ENCODE peak calls at places on chromosome 9, in ten cellular contexts. One of them, this sample, is unnamed.

GRCh38 chr9:2411459-2412215 is 209.9 kb upstream of the VLDLR start:
- DNase-seq in mucosa of descending colon: no peak
- DNase-seq in adrenal gland: no peak
- DNase-seq in OCI-LY7: no peak
- DNase-seq in HCT116: no peak
- DNase-seq in AG04450: no peak
- DNase-seq in ovary: no peak
- DNase-seq in dorsolateral prefrontal cortex: no peak
- DNase-seq in adipocyte: peak; percentile 38
- DNase-seq in coronary artery: no peak
- DNase-seq in this sample: peak; percentile 37

GRCh38 chr9:15274425-15274824 is 32.6 kb downstream of the TTC39B start:
- DNase-seq in HCT116: no peak
- DNase-seq in ovary: no peak
- DNase-seq in AG04450: no peak
- DNase-seq in dorsolateral prefrontal cortex: no peak
- DNase-seq in adrenal gland: no peak
- DNase-seq in mucosa of descending colon: no peak
- DNase-seq in adipocyte: no peak
- DNase-seq in coronary artery: no peak
- DNase-seq in OCI-LY7: no peak
- DNase-seq in this sample: no peak

GRCh38 chr9:15293727-15294405 is 13.2 kb downstream of the TTC39B start:
- DNase-seq in OCI-LY7: no peak
- DNase-seq in coronary artery: no peak
- DNase-seq in dorsolateral prefrontal cortex: no peak
- DNase-seq in adrenal gland: no peak
- DNase-seq in AG04450: no peak
- DNase-seq in adipocyte: no peak
- DNase-seq in ovary: no peak
- DNase-seq in HCT116: no peak
- DNase-seq in mucosa of descending colon: no peak
- DNase-seq in this sample: no peak

GRCh38 chr9:26326473-26327044 is 566.0 kb downstream of the CAAP1 start:
- DNase-seq in mucosa of descending colon: no peak
- DNase-seq in dorsolateral prefrontal cortex: no peak
- DNase-seq in OCI-LY7: peak; percentile 52
- DNase-seq in adrenal gland: peak; percentile 49
- DNase-seq in ovary: no peak
- DNase-seq in coronary artery: no peak
- DNase-seq in adipocyte: peak; percentile 87
- DNase-seq in HCT116: peak; percentile 15
- DNase-seq in AG04450: peak; percentile 50
- DNase-seq in this sample: peak; percentile 88

GRCh38 chr9:87479801-87480201 is 17.9 kb upstream of the DAPK1 start:
- DNase-seq in HCT116: no peak
- DNase-seq in adrenal gland: peak; percentile 43
- DNase-seq in coronary artery: no peak
- DNase-seq in mucosa of descending colon: peak; percentile 28
- DNase-seq in ovary: no peak
- DNase-seq in OCI-LY7: peak; percentile 77
- DNase-seq in adipocyte: no peak
- DNase-seq in AG04450: no peak
- DNase-seq in dorsolateral prefrontal cortex: no peak
- DNase-seq in this sample: peak; percentile 8

GRCh38 chr9:71690058-71690691 is 78.1 kb downstream of the CEMIP2 start:
- DNase-seq in coronary artery: no peak
- DNase-seq in adipocyte: peak; percentile 43
- DNase-seq in ovary: no peak
- DNase-seq in HCT116: no peak
- DNase-seq in dorsolateral prefrontal cortex: no peak
- DNase-seq in AG04450: no peak
- DNase-seq in adrenal gland: no peak
- DNase-seq in mucosa of descending colon: no peak
- DNase-seq in OCI-LY7: no peak
- DNase-seq in this sample: peak; percentile 23

GRCh38 chr9:134641989-134642384 is 384 bp downstream of the COL5A1 start:
- DNase-seq in mucosa of descending colon: no peak
- DNase-seq in coronary artery: no peak
- DNase-seq in adrenal gland: no peak
- DNase-seq in AG04450: no peak
- DNase-seq in ovary: no peak
- DNase-seq in adipocyte: no peak
- DNase-seq in HCT116: no peak
- DNase-seq in dorsolateral prefrontal cortex: no peak
- DNase-seq in OCI-LY7: no peak
- DNase-seq in this sample: no peak

GRCh38 chr9:32589083-32589713 is 16.2 kb upstream of the NDUFB6 start:
- DNase-seq in AG04450: peak; percentile 8
- DNase-seq in adrenal gland: no peak
- DNase-seq in mucosa of descending colon: no peak
- DNase-seq in OCI-LY7: peak; percentile 73
- DNase-seq in HCT116: peak; percentile 38
- DNase-seq in ovary: no peak
- DNase-seq in dorsolateral prefrontal cortex: no peak
- DNase-seq in adipocyte: peak; percentile 74
- DNase-seq in coronary artery: no peak
- DNase-seq in this sample: peak; percentile 78

GRCh38 chr9:38043931-38044623 is 24.9 kb downstream of the SHB start:
- DNase-seq in dorsolateral prefrontal cortex: no peak
- DNase-seq in adipocyte: no peak
- DNase-seq in mucosa of descending colon: no peak
- DNase-seq in coronary artery: no peak
- DNase-seq in HCT116: no peak
- DNase-seq in adrenal gland: peak; percentile 32
- DNase-seq in AG04450: no peak
- DNase-seq in ovary: no peak
- DNase-seq in OCI-LY7: no peak
- DNase-seq in this sample: no peak

GRCh38 chr9:130963337-130963908 is 24.4 kb upstream of the FIBCD1 start:
- DNase-seq in HCT116: no peak
- DNase-seq in adipocyte: no peak
- DNase-seq in mucosa of descending colon: no peak
- DNase-seq in AG04450: no peak
- DNase-seq in ovary: no peak
- DNase-seq in adrenal gland: no peak
- DNase-seq in OCI-LY7: no peak
- DNase-seq in dorsolateral prefrontal cortex: no peak
- DNase-seq in coronary artery: no peak
- DNase-seq in this sample: no peak

GRCh38 chr9:118295413-118295812 is 591.2 kb downstream of the TLR4 start:
- DNase-seq in coronary artery: no peak
- DNase-seq in AG04450: no peak
- DNase-seq in adipocyte: no peak
- DNase-seq in adrenal gland: no peak
- DNase-seq in dorsolateral prefrontal cortex: no peak
- DNase-seq in mucosa of descending colon: no peak
- DNase-seq in ovary: no peak
- DNase-seq in OCI-LY7: no peak
- DNase-seq in HCT116: no peak
- DNase-seq in this sample: no peak

GRCh38 chr9:13427587-13427986 is 148.1 kb upstream of the MPDZ start:
- DNase-seq in dorsolateral prefrontal cortex: no peak
- DNase-seq in OCI-LY7: peak; percentile 57
- DNase-seq in adipocyte: peak; percentile 76
- DNase-seq in mucosa of descending colon: no peak
- DNase-seq in AG04450: peak; percentile 15
- DNase-seq in coronary artery: no peak
- DNase-seq in adrenal gland: no peak
- DNase-seq in HCT116: no peak
- DNase-seq in ovary: no peak
- DNase-seq in this sample: peak; percentile 86

GRCh38 chr9:13430717-13431116 is 151.2 kb upstream of the MPDZ start:
- DNase-seq in adipocyte: no peak
- DNase-seq in HCT116: no peak
- DNase-seq in coronary artery: no peak
- DNase-seq in mucosa of descending colon: no peak
- DNase-seq in AG04450: no peak
- DNase-seq in OCI-LY7: no peak
- DNase-seq in adrenal gland: no peak
- DNase-seq in dorsolateral prefrontal cortex: no peak
- DNase-seq in ovary: no peak
- DNase-seq in this sample: no peak

GRCh38 chr9:13432914-13433313 is 153.4 kb upstream of the MPDZ start:
- DNase-seq in HCT116: no peak
- DNase-seq in ovary: no peak
- DNase-seq in adrenal gland: no peak
- DNase-seq in OCI-LY7: no peak
- DNase-seq in AG04450: no peak
- DNase-seq in coronary artery: no peak
- DNase-seq in adipocyte: no peak
- DNase-seq in dorsolateral prefrontal cortex: no peak
- DNase-seq in mucosa of descending colon: no peak
- DNase-seq in this sample: peak; percentile 76

GRCh38 chr9:13429271-13429670 is 149.8 kb upstream of the MPDZ start:
- DNase-seq in HCT116: no peak
- DNase-seq in mucosa of descending colon: no peak
- DNase-seq in OCI-LY7: no peak
- DNase-seq in adipocyte: no peak
- DNase-seq in coronary artery: no peak
- DNase-seq in dorsolateral prefrontal cortex: no peak
- DNase-seq in ovary: no peak
- DNase-seq in AG04450: no peak
- DNase-seq in adrenal gland: no peak
- DNase-seq in this sample: no peak

DNA sequence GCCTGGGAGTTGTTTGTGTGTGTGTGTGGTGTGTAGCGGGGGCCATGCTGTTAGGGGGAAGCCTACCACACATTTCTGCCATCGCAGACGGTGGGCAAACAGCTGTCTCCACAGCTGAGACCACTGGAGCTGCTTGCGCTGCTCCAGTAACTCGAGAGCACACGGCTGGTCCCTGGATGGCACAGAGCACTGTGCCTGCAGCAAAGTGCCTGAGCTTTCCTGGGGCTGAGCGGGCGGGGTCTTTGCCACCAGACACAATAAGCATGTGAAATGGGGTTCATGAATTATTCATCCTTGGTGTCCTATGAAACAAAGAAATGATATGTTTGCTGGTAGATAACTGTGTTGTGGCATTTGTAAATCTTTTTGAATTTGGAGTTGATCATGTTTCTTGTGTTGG is 151.6 kb upstream of the MPDZ start:
- DNase-seq in AG04450: no peak
- DNase-seq in OCI-LY7: no peak
- DNase-seq in coronary artery: no peak
- DNase-seq in adipocyte: no peak
- DNase-seq in mucosa of descending colon: no peak
- DNase-seq in adrenal gland: no peak
- DNase-seq in HCT116: no peak
- DNase-seq in dorsolateral prefrontal cortex: peak; percentile 59
- DNase-seq in ovary: no peak
- DNase-seq in this sample: no peak
- H3K4me3 ChIP-seq in AG04450: no peak overlapping the region
- H3K4me3 ChIP-seq in OCI-LY7: no peak overlapping the region
- H3K4me3 ChIP-seq in coronary artery: no peak overlapping the region
- H3K4me3 ChIP-seq in adipocyte: no peak overlapping the region
- H3K4me3 ChIP-seq in mucosa of descending colon: no peak overlapping the region
- H3K4me3 ChIP-seq in adrenal gland: no peak overlapping the region
- H3K4me3 ChIP-seq in HCT116: no peak overlapping the region
- H3K4me3 ChIP-seq in dorsolateral prefrontal cortex: peak overlapping the region; percentile 61
- H3K4me3 ChIP-seq in ovary: no peak overlapping the region
- H3K4me3 ChIP-seq in this sample: no peak overlapping the region

DNA sequence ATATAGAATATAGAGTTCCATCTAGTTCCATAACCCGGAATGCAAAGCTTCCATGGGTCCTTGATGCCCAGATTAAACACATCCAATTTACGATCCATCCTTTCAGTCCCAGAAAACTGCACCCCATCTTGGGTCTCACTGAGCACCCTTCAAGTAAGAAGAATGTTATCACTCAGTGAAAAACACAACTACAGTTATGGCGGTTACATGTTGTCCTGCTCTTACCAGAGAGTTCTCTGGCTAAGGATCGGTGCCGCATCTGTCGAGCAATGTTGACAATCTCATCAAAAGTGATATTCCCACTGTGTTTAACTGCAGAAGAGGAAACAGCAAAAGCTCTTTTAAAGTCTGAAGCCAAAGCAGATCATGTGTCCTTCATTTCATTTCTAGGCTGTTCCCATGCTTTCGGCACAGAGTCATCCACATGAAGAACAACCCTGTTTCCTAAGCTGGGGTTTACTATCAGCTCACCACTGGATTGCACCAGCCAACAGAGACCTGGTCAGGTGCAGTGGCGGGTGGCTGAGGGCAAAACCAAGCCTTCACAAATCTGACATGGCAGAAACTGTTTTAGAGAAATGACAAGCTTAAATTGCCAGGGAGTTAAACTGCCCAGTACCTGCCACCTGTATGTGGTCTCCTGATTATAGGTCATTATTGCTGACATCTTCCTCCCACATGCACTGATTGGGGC is 2.9 kb downstream of the RPL12 start:
- DNase-seq in dorsolateral prefrontal cortex: no peak
- DNase-seq in ovary: no peak
- DNase-seq in mucosa of descending colon: no peak
- DNase-seq in AG04450: no peak
- DNase-seq in adrenal gland: no peak
- DNase-seq in OCI-LY7: no peak
- DNase-seq in adipocyte: peak; percentile 14
- DNase-seq in HCT116: no peak
- DNase-seq in coronary artery: no peak
- DNase-seq in this sample: no peak
- H3K4me3 ChIP-seq in dorsolateral prefrontal cortex: no peak overlapping the region
- H3K4me3 ChIP-seq in ovary: no peak overlapping the region
- H3K4me3 ChIP-seq in mucosa of descending colon: no peak overlapping the region
- H3K4me3 ChIP-seq in AG04450: peak overlapping the region; percentile 96
- H3K4me3 ChIP-seq in adrenal gland: no peak overlapping the region
- H3K4me3 ChIP-seq in OCI-LY7: peak overlapping the region; percentile 99
- H3K4me3 ChIP-seq in adipocyte: peak overlapping the region; percentile 85
- H3K4me3 ChIP-seq in HCT116: no peak overlapping the region
- H3K4me3 ChIP-seq in coronary artery: peak overlapping the region; percentile 90
- H3K4me3 ChIP-seq in this sample: peak overlapping the region; percentile 78

DNA sequence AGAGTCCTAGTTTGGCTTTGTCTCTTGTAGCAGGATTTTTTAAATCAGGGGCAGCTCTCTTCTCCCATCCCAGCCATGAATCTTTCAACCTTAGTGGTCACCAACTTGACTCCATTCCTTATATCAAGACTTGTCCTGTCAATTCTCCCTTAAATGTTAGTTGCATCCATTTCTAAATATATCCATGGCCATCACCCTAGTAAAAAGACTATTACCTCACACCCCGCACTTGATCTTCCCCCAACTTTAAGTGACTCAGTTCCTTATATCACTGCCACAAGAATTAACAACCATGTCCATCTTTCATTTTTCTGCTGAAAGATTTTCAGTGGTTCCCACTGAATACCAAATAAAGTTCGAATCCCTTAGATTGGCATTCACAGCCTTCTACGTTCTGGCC is 67.0 kb downstream of the STX17 start:
- DNase-seq in HCT116: no peak
- DNase-seq in mucosa of descending colon: no peak
- DNase-seq in OCI-LY7: no peak
- DNase-seq in coronary artery: no peak
- DNase-seq in AG04450: no peak
- DNase-seq in adrenal gland: no peak
- DNase-seq in ovary: no peak
- DNase-seq in adipocyte: no peak
- DNase-seq in dorsolateral prefrontal cortex: no peak
- DNase-seq in this sample: no peak
- H3K4me3 ChIP-seq in HCT116: no peak overlapping the region
- H3K4me3 ChIP-seq in mucosa of descending colon: no peak overlapping the region
- H3K4me3 ChIP-seq in OCI-LY7: no peak overlapping the region
- H3K4me3 ChIP-seq in coronary artery: no peak overlapping the region
- H3K4me3 ChIP-seq in AG04450: no peak overlapping the region
- H3K4me3 ChIP-seq in adrenal gland: no peak overlapping the region
- H3K4me3 ChIP-seq in ovary: no peak overlapping the region
- H3K4me3 ChIP-seq in adipocyte: no peak overlapping the region
- H3K4me3 ChIP-seq in dorsolateral prefrontal cortex: no peak overlapping the region
- H3K4me3 ChIP-seq in this sample: no peak overlapping the region

GRCh38 chr9:9855503-9856078 is 757.2 kb downstream of the PTPRD start:
- DNase-seq in adipocyte: no peak
- DNase-seq in HCT116: no peak
- DNase-seq in dorsolateral prefrontal cortex: no peak
- DNase-seq in mucosa of descending colon: no peak
- DNase-seq in ovary: no peak
- DNase-seq in adrenal gland: no peak
- DNase-seq in AG04450: no peak
- DNase-seq in OCI-LY7: no peak
- DNase-seq in coronary artery: no peak
- DNase-seq in this sample: no peak
- H3K4me3 ChIP-seq in adipocyte: no peak overlapping the region
- H3K4me3 ChIP-seq in HCT116: no peak overlapping the region
- H3K4me3 ChIP-seq in dorsolateral prefrontal cortex: no peak overlapping the region
- H3K4me3 ChIP-seq in mucosa of descending colon: no peak overlapping the region
- H3K4me3 ChIP-seq in ovary: no peak overlapping the region
- H3K4me3 ChIP-seq in adrenal gland: no peak overlapping the region
- H3K4me3 ChIP-seq in AG04450: no peak overlapping the region
- H3K4me3 ChIP-seq in OCI-LY7: no peak overlapping the region
- H3K4me3 ChIP-seq in coronary artery: no peak overlapping the region
- H3K4me3 ChIP-seq in this sample: no peak overlapping the region